ENCODE peak calls at places on chromosomes 12 and 14, in four cellular contexts. One of them, this sample, is unnamed.

GRCh38 chr12:14810953-14811483 is 3.0 kb downstream of the SMCO3 start:
- DNase-seq in neuronal stem cell: no peak
- DNase-seq in IMR-90: peak; percentile 33
- DNase-seq in mesendoderm: peak; percentile 46
- DNase-seq in this sample: peak; percentile 16

GRCh38 chr12:122527478-122527944 is 462 bp downstream of the KNTC1 start:
- DNase-seq in neuronal stem cell: no peak
- DNase-seq in IMR-90: peak; percentile 21
- DNase-seq in mesendoderm: peak; percentile 42
- DNase-seq in this sample: no peak

GRCh38 chr14:100827751-100828447 is 2.0 kb downstream of the MEG3 start:
- DNase-seq in neuronal stem cell: no peak
- DNase-seq in IMR-90: peak; percentile 81
- DNase-seq in mesendoderm: no peak
- DNase-seq in this sample: peak; percentile 6

GRCh38 chr14:61567838-61568571 is 127.3 kb upstream of the HIF1A start:
- DNase-seq in neuronal stem cell: peak; percentile 18
- DNase-seq in IMR-90: no peak
- DNase-seq in mesendoderm: peak; percentile 52
- DNase-seq in this sample: no peak

GRCh38 chr14:54369343-54369742 is 27.5 kb upstream of the CDKN3 start:
- DNase-seq in neuronal stem cell: no peak
- DNase-seq in IMR-90: no peak
- DNase-seq in mesendoderm: peak; percentile 35
- DNase-seq in this sample: no peak

GRCh38 chr12:87828384-87828973 is 200.7 kb downstream of the C12orf50 start:
- DNase-seq in neuronal stem cell: no peak
- DNase-seq in IMR-90: no peak
- DNase-seq in mesendoderm: no peak
- DNase-seq in this sample: no peak

GRCh38 chr12:4910502-4911315 is 1.0 kb downstream of the KCNA1 start:
- DNase-seq in neuronal stem cell: no peak
- DNase-seq in IMR-90: no peak
- DNase-seq in mesendoderm: no peak
- DNase-seq in this sample: no peak

GRCh38 chr12:89873745-89874144 is 165.1 kb upstream of the ATP2B1 start:
- DNase-seq in neuronal stem cell: no peak
- DNase-seq in IMR-90: peak; percentile 52
- DNase-seq in mesendoderm: no peak
- DNase-seq in this sample: no peak

GRCh38 chr12:71661977-71662522 is 1.6 kb downstream of the ZFC3H1 start:
- DNase-seq in neuronal stem cell: no peak
- DNase-seq in IMR-90: peak; percentile 84
- DNase-seq in mesendoderm: no peak
- DNase-seq in this sample: peak; percentile 7

GRCh38 chr14:37565550-37565949 is 29.5 kb downstream of the FOXA1 start:
- DNase-seq in neuronal stem cell: no peak
- DNase-seq in IMR-90: no peak
- DNase-seq in mesendoderm: peak; percentile 39
- DNase-seq in this sample: no peak

GRCh38 chr14:36515896-36516718 is 3.9 kb downstream of the NKX2-1 start:
- DNase-seq in neuronal stem cell: no peak
- DNase-seq in IMR-90: no peak
- DNase-seq in mesendoderm: peak; percentile 21
- DNase-seq in this sample: no peak

GRCh38 chr14:57837267-57837666 is 28.6 kb downstream of the SLC35F4 start:
- DNase-seq in neuronal stem cell: no peak
- DNase-seq in IMR-90: no peak
- DNase-seq in mesendoderm: peak; percentile 18
- DNase-seq in this sample: no peak

GRCh38 chr12:52244615-52244994 is 11.6 kb downstream of the KRT7 start:
- DNase-seq in neuronal stem cell: no peak
- DNase-seq in IMR-90: no peak
- DNase-seq in mesendoderm: no peak
- DNase-seq in this sample: peak; percentile 32

GRCh38 chr12:132561784-132562156 is 48.6 kb downstream of the LRCOL1 start:
- DNase-seq in neuronal stem cell: no peak
- DNase-seq in IMR-90: no peak
- DNase-seq in mesendoderm: peak; percentile 57
- DNase-seq in this sample: no peak

GRCh38 chr14:89185919-89186849 is 230.8 kb downstream of the FOXN3 start:
- DNase-seq in neuronal stem cell: no peak
- DNase-seq in IMR-90: peak; percentile 88
- DNase-seq in mesendoderm: no peak
- DNase-seq in this sample: peak; percentile 23

GRCh38 chr14:22552001-22552826 is 36.8 kb downstream of the DAD1 start:
- DNase-seq in neuronal stem cell: no peak
- DNase-seq in IMR-90: no peak
- DNase-seq in mesendoderm: no peak
- DNase-seq in this sample: no peak

GRCh38 chr12:25997401-25997973 is 39.0 kb downstream of the RASSF8 start:
- DNase-seq in neuronal stem cell: peak; percentile 63
- DNase-seq in IMR-90: peak; percentile 93
- DNase-seq in mesendoderm: peak; percentile 96
- DNase-seq in this sample: peak; percentile 93

GRCh38 chr14:64040044-64040443 is 187.2 kb downstream of the SYNE2 start:
- DNase-seq in neuronal stem cell: no peak
- DNase-seq in IMR-90: peak; percentile 44
- DNase-seq in mesendoderm: peak; percentile 11
- DNase-seq in this sample: no peak

GRCh38 chr14:90693413-90693812 is 122.8 kb downstream of the TTC7B start:
- DNase-seq in neuronal stem cell: no peak
- DNase-seq in IMR-90: no peak
- DNase-seq in mesendoderm: no peak
- DNase-seq in this sample: no peak

GRCh38 chr12:53004178-53004577 is 2.1 kb upstream of the EIF4B start:
- DNase-seq in neuronal stem cell: no peak
- DNase-seq in IMR-90: no peak
- DNase-seq in mesendoderm: peak; percentile 90
- DNase-seq in this sample: peak; percentile 54

GRCh38 chr12:26010293-26010821 is 51.9 kb downstream of the RASSF8 start:
- DNase-seq in neuronal stem cell: no peak
- DNase-seq in IMR-90: no peak
- DNase-seq in mesendoderm: no peak
- DNase-seq in this sample: no peak

GRCh38 chr12:64938179-64938578 is 113.7 kb downstream of the TBC1D30 start:
- DNase-seq in neuronal stem cell: no peak
- DNase-seq in IMR-90: no peak
- DNase-seq in mesendoderm: no peak
- DNase-seq in this sample: no peak

GRCh38 chr14:76958975-76959710 is 69.4 kb downstream of the IRF2BPL start:
- DNase-seq in neuronal stem cell: no peak
- DNase-seq in IMR-90: peak; percentile 72
- DNase-seq in mesendoderm: no peak
- DNase-seq in this sample: peak; percentile 88

GRCh38 chr12:113449839-113450238 is 21.8 kb downstream of the LHX5 start:
- DNase-seq in neuronal stem cell: no peak
- DNase-seq in IMR-90: no peak
- DNase-seq in mesendoderm: no peak
- DNase-seq in this sample: no peak

GRCh38 chr14:70821916-70822705 is 12.8 kb upstream of the MAP3K9 start:
- DNase-seq in neuronal stem cell: peak; percentile 62
- DNase-seq in IMR-90: peak; percentile 35
- DNase-seq in mesendoderm: peak; percentile 74
- DNase-seq in this sample: peak; percentile 28

GRCh38 chr12:47777741-47778558 is 4.9 kb downstream of the SLC48A1 start:
- DNase-seq in neuronal stem cell: no peak
- DNase-seq in IMR-90: no peak
- DNase-seq in mesendoderm: peak; percentile 55
- DNase-seq in this sample: peak; percentile 60

GRCh38 chr14:64755661-64756265 is 51.5 kb downstream of the PLEKHG3 start:
- DNase-seq in neuronal stem cell: no peak
- DNase-seq in IMR-90: peak; percentile 21
- DNase-seq in mesendoderm: no peak
- DNase-seq in this sample: no peak

GRCh38 chr14:52692248-52692962 is 3.0 kb downstream of the ERO1A start:
- DNase-seq in neuronal stem cell: no peak
- DNase-seq in IMR-90: peak; percentile 75
- DNase-seq in mesendoderm: no peak
- DNase-seq in this sample: no peak

GRCh38 chr12:95411466-95411865 is 62.5 kb upstream of the METAP2 start:
- DNase-seq in neuronal stem cell: peak; percentile 9
- DNase-seq in IMR-90: no peak
- DNase-seq in mesendoderm: no peak
- DNase-seq in this sample: no peak

GRCh38 chr12:28191018-28191595 is 851 bp downstream of the CCDC91 start:
- DNase-seq in neuronal stem cell: no peak
- DNase-seq in IMR-90: peak; percentile 55
- DNase-seq in mesendoderm: peak; percentile 27
- DNase-seq in this sample: peak; percentile 10

GRCh38 chr12:113889076-113889475 is 77.0 kb downstream of the RBM19 start:
- DNase-seq in neuronal stem cell: no peak
- DNase-seq in IMR-90: peak; percentile 31
- DNase-seq in mesendoderm: peak; percentile 13
- DNase-seq in this sample: no peak

GRCh38 chr14:63076476-63076875 is 31.2 kb upstream of the KCNH5 start:
- DNase-seq in neuronal stem cell: no peak
- DNase-seq in IMR-90: peak; percentile 4
- DNase-seq in mesendoderm: no peak
- DNase-seq in this sample: no peak

GRCh38 chr12:43884683-43885410 is 49.0 kb downstream of the TMEM117 start:
- DNase-seq in neuronal stem cell: peak; percentile 1
- DNase-seq in IMR-90: no peak
- DNase-seq in mesendoderm: no peak
- DNase-seq in this sample: no peak

GRCh38 chr12:130702966-130703732 is 12.9 kb downstream of the RIMBP2 start:
- DNase-seq in neuronal stem cell: peak; percentile 39
- DNase-seq in IMR-90: no peak
- DNase-seq in mesendoderm: no peak
- DNase-seq in this sample: no peak

DNA sequence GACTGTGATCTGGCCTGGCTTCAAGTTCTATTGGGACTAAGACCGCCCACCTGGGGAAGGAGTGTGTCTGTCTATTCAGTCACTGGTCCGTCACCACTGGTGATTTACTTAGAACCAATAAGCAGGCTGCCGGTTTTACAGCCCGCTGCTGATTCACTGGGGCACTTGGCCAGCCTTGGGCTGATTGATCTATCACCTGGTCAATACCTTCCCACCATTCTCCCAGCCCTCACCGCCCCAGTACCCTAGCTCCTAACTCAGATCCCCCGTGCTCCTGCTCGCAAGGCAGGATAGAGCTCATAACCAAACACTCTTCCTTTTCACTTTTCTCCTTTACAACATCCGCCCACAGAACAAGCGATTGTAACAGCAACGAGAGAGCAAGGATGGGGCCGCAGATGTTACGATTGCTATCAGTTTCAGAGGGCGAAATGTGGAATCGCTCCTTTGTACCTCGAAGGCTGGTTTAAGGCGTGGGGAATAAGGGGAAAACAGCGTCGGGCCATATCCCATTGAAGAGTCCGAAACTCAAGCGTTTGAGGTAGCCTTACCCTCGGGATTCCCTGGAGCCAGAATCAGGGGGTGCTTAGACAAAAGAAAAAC is 672 bp downstream of the RDH11 start:
- DNase-seq in neuronal stem cell: peak; percentile 58
- DNase-seq in IMR-90: peak; percentile 95
- DNase-seq in mesendoderm: peak; percentile 94
- DNase-seq in this sample: peak; percentile 77
- H2BK5ac ChIP-seq in neuronal stem cell: peak overlapping the region; percentile 79
- H2BK5ac ChIP-seq in IMR-90: peak overlapping the region; percentile 55
- H2BK5ac ChIP-seq in mesendoderm: peak overlapping the region; percentile 47
- H2BK5ac ChIP-seq in this sample: peak overlapping the region; percentile 88

DNA sequence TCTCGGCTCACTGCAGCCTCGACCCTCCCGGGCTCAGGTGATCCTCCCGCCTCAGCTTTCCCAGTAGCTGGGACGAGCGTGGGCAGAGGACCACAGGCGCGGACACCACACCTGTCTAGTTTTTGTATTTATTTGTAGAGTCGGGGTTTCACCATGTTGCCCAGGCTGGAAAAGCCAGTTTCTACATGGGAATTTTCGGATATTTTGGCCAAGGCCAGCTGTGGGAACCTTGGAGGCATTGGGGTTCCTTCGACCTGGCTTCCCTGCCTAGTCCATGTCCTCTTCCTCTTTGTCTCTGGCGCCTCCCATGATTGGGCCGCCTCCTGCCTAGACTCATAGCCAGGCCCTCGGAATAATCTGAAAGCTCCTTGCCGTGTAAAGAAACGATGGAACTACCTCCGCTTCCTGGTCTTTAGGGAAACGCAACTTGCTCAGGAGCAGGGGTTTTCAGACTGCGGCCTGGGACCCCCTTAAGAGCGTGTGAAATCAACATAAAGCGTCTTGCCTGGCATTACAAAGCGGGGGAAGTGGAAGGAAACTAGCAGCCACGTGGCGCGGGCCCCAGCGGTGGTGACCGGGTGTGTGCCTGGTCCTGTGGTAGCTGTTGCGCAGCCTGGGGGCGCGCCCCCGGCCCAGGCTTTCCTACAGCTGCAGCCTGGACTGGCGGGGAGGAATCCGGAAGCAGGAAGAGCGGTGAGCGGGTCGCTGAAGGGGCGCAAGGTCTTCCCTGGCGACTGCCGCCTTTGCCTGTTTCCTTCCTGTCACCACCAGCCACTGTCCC is 1.4 kb upstream of the HSP90AA1 start:
- DNase-seq in neuronal stem cell: no peak
- DNase-seq in IMR-90: no peak
- DNase-seq in mesendoderm: peak; percentile 92
- DNase-seq in this sample: peak; percentile 67
- H3K4ac ChIP-seq in neuronal stem cell: peak overlapping the region; percentile 13
- H3K4ac ChIP-seq in IMR-90: peak overlapping the region; percentile 49
- H3K4ac ChIP-seq in mesendoderm: peak overlapping the region; percentile 92
- H3K4ac ChIP-seq in this sample: peak overlapping the region; percentile 38

GRCh38 chr14:50039120-50039517 is 77.3 kb downstream of the VCPKMT start:
- DNase-seq in neuronal stem cell: no peak
- DNase-seq in IMR-90: no peak
- DNase-seq in mesendoderm: no peak
- DNase-seq in this sample: no peak

GRCh38 chr14:50041980-50042379 is 74.4 kb downstream of the VCPKMT start:
- DNase-seq in neuronal stem cell: no peak
- DNase-seq in IMR-90: no peak
- DNase-seq in mesendoderm: no peak
- DNase-seq in this sample: no peak

GRCh38 chr14:50040905-50041465 is 75.4 kb downstream of the VCPKMT start:
- DNase-seq in neuronal stem cell: no peak
- DNase-seq in IMR-90: no peak
- DNase-seq in mesendoderm: no peak
- DNase-seq in this sample: no peak

GRCh38 chr14:50039734-50040400 is 76.5 kb downstream of the VCPKMT start:
- DNase-seq in neuronal stem cell: no peak
- DNase-seq in IMR-90: no peak
- DNase-seq in mesendoderm: peak; percentile 60
- DNase-seq in this sample: peak; percentile 95

GRCh38 chr14:50040401-50040775 is 76.0 kb downstream of the VCPKMT start:
- DNase-seq in neuronal stem cell: no peak
- DNase-seq in IMR-90: peak; percentile 86
- DNase-seq in mesendoderm: peak; percentile 55
- DNase-seq in this sample: peak; percentile 47
- H2AK5ac ChIP-seq in neuronal stem cell: no peak overlapping the region
- H2AK5ac ChIP-seq in IMR-90: peak overlapping the region; percentile 99
- H2AK5ac ChIP-seq in mesendoderm: no peak overlapping the region
- H2AK5ac ChIP-seq in this sample: peak overlapping the region; percentile 86

DNA sequence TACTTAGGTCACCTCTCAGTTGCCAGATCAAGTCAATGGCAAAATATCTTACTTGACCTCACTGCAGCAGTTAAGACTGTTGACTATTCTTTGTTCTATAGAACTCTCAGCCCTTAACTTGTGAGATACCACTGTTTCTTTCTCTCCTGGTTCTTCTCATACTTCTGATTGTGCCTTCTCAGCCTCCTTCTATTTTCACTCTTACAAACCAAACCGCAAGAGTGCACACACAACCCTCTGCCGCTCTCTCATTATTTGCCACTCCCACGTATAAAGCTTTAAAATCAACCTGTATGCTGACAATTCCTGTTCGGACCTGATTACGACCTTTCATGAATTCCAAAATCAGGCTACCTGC is 4.5 kb downstream of the E2F7 start:
- DNase-seq in neuronal stem cell: no peak
- DNase-seq in IMR-90: no peak
- DNase-seq in mesendoderm: no peak
- DNase-seq in this sample: no peak
- H2BK5ac ChIP-seq in neuronal stem cell: no peak overlapping the region
- H2BK5ac ChIP-seq in IMR-90: no peak overlapping the region
- H2BK5ac ChIP-seq in mesendoderm: no peak overlapping the region
- H2BK5ac ChIP-seq in this sample: no peak overlapping the region

This sample was measured in trophoblast cell.